ENCODE peak calls at places on chromosomes 1 and 21, in seven cellular contexts. G, X, L, Q, F, Z and D are unnamed samples.

GRCh38 chr1:167659440-167659839 is 29.4 kb downstream of the RCSD1 start:
- DNase-seq in Z (no peak), Q (no peak), F (no peak), G (no peak), L (no peak), X (no peak), D (no peak)

GRCh38 chr1:19381261-19381660 is 69.1 kb downstream of the SLC66A1 start:
- DNase-seq in Z (no peak), F (no peak), G (no peak), L (no peak), X (no peak), Q (no peak), D (no peak)

GRCh38 chr1:12554521-12555305 is 63.3 kb downstream of the DHRS3 start:
- DNase-seq in Z (no peak), X (no peak), F (no peak), Q (peak), G (no peak), L (no peak), D (no peak)

GRCh38 chr1:13701274-13701650 is 1.3 kb downstream of the PRDM2 start:
- DNase-seq in F (no peak), X (peak), Z (no peak), G (no peak), Q (no peak), L (peak), D (peak)

GRCh38 chr1:3590145-3590768 is 21.1 kb downstream of the MEGF6 start:
- DNase-seq in L (no peak), Z (no peak), X (no peak), Q (no peak), G (no peak), F (no peak), D (no peak)

GRCh38 chr21:34243562-34243961 is 120.2 kb upstream of the KCNE2 start:
- DNase-seq in L (peak), F (peak), G (no peak), X (no peak), Z (no peak), Q (no peak), D (no peak)

GRCh38 chr1:8533124-8533523 is 215.2 kb downstream of the SLC45A1 start:
- DNase-seq in Q (no peak), F (no peak), L (peak), G (no peak), X (peak), Z (no peak), D (peak)

GRCh38 chr1:14083277-14083676 is 383.3 kb downstream of the PRDM2 start:
- DNase-seq in Z (no peak), X (no peak), L (no peak), F (no peak), G (no peak), Q (no peak), D (no peak)

GRCh38 chr1:22662318-22662717 is 9.3 kb downstream of the C1QB start:
- DNase-seq in G (peak), L (peak), Z (no peak), F (no peak), X (no peak), Q (no peak), D (peak)

GRCh38 chr21:15063081-15063820 is 1.5 kb downstream of the NRIP1 start:
- DNase-seq in X (peak), Z (no peak), F (no peak), Q (no peak), L (no peak), G (no peak), D (peak)

GRCh38 chr21:38716942-38717341 is 88.8 kb upstream of the ETS2 start:
- DNase-seq in F (no peak), X (no peak), G (no peak), Z (no peak), L (no peak), Q (no peak), D (no peak)

DNA sequence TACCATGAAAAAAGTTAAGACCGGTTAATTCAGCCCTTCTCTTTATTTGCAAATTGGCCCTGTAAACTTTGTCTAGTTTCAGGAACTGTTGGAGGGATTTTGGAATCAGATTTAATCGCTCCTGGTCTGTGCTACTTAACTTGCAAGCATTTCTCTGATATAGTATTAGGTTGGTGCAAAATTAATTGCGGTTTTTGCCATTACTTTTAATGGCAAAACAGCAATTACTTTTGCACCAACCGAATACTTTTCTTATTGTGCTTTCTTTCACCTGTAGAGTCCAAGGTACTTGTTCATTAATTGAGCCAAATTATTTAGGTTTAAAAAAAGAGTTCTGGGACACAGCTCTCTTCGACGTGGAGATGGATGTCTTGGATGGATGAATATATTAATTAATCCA is 92.8 kb upstream of the HNRNPU start:
- DNase-seq in F (no peak), L (no peak), G (no peak), X (no peak), Z (no peak), Q (no peak), D (no peak)
- TF ChIP-seq CTCF in F (no peak), L (no peak), G (no peak), X (no peak), Z (no peak), Q (no peak), D (no peak)

GRCh38 chr1:36609241-36610027 is 126.7 kb upstream of the CSF3R start:
- DNase-seq in X (peak), G (peak), F (peak), Z (no peak), Q (no peak), L (peak), D (peak)
- TF ChIP-seq CTCF in X (peak), G (peak), F (peak), Z (peak), Q (no peak), L (peak), D (peak)

DNA sequence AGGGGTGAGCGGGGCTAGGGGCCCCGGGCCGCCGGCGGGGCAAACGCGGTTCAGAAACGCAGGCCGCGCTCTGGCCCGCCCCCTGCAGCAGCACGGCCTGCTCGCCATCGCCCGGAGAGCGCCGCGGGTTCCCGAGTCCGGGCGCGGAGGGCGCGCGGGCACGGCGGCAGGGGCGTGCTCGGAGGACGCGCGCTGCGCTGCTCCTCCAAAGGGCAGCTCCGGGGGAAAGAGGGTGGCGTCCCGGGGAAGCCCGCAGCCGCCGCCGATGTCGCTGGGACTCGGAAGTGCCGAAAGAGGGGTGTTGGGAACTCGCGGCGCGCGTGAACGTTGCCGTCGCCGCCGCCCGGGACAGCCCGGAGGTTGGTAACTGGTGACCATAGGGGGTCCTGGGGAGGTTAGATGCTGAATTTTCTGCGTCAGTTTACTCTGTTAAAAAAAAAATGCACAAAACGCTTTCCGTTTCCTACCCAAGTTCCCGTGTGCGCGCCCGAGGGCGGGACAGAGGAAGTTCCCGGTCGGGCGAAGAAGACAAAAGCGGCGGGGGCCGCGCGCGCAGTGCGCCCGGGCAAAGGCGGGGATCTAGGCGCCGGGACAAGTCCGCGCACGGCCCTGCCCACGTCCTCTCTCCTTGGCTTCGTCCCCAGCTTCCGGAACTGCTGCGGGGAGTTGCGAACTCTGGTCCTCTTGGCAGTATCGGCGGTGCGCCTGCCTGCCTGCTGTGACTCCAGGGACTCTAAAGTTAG is at the start of gene HHAT:
- DNase-seq in F (no peak), G (peak), Q (peak), L (peak), Z (peak), X (peak), D (peak)
- TF ChIP-seq CTCF in F (no peak), G (no peak), Q (no peak), L (no peak), Z (no peak), X (no peak), D (no peak)

DNA sequence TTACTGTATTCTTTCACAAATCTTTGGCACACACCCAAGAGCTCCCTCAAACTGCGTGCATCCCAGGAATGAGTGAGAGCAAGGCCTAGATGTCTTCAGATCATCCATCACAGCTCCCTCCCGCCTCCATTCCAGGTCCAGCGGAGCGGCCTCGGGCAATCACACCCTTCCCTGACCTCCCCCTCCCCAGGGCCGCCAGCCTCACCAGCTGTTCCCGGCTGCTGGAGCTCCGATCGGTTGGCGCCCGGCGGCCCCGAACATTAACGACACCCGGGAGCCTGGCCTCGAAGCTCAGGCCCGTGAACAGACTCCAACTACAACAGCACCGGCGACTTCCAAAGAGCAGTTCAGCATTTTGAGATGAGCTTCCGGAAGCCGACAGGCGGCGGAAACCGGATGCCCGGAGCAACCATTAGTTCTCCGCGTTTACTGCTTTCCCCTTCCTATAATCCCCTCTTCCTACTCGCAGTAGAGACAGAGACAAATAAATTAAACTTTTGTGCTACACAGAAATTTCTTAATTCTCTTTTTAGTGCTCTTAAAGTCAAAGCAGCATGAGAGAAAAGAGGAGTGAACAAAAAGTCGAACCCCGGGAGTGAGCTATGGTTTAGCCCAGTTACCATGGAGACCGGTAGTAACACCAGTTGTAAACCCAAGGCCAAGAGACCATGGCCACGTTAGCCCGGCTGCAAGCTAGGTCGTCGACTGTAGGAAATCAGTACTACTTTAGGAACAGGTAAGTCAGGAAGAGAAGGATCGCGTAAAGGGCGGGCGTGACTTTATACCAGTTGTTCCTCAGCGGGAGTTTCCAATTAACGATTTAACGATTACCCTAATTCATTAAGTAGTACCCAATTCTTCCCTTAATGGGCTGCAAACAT is at the start of the genes GPATCH2 and SPATA17:
- DNase-seq in L (peak), X (peak), F (peak), G (peak), Q (peak), Z (peak), D (peak)
- TF ChIP-seq CTCF in L (peak), X (no peak), F (peak), G (no peak), Q (no peak), Z (no peak), D (no peak)

GRCh38 chr1:243705585-243705984 is 144.5 kb downstream of the AKT3 start:
- DNase-seq in Q (no peak), L (no peak), F (no peak), X (no peak), G (no peak), Z (no peak), D (no peak)

GRCh38 chr1:243712242-243712641 is 137.8 kb downstream of the AKT3 start:
- DNase-seq in G (no peak), F (no peak), X (no peak), Q (no peak), L (no peak), Z (no peak), D (no peak)

GRCh38 chr1:243706563-243706962 is 143.5 kb downstream of the AKT3 start:
- DNase-seq in Z (no peak), F (no peak), G (no peak), X (no peak), L (no peak), Q (no peak), D (no peak)

GRCh38 chr1:243710467-243710866 is 139.6 kb downstream of the AKT3 start:
- DNase-seq in F (no peak), L (no peak), Z (no peak), Q (no peak), X (no peak), G (no peak), D (no peak)

DNA sequence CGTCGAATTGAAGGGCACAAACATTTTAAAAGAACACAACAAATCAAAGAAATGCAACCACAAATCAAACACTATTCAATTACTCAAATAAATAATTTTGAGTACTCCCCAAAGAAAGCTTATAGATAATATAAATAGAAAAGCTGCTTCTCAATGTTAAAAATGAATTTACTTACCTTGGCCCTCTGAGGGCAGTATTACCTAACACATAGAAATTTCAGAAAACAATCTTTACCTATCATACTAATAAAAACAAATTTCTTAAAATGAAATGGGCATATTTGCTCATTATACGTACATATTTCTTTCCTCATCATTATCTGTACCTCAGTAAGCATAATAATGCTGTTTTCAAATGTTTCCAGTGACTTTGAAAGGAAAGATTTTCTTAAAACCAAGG is 141.8 kb downstream of the AKT3 start:
- DNase-seq in X (no peak), F (no peak), Q (no peak), Z (no peak), G (no peak), L (peak), D (no peak)
- TF ChIP-seq CTCF in X (no peak), F (no peak), Q (no peak), Z (peak), G (peak), L (peak), D (peak)

GRCh38 chr1:226634156-226634588 is 85.6 kb downstream of the STUM start:
- DNase-seq in Q (peak), X (peak), L (peak), G (peak), Z (peak), F (no peak), D (peak)
- TF ChIP-seq CTCF in Q (peak), X (peak), L (peak), G (peak), Z (peak), F (peak), D (peak)

DNA sequence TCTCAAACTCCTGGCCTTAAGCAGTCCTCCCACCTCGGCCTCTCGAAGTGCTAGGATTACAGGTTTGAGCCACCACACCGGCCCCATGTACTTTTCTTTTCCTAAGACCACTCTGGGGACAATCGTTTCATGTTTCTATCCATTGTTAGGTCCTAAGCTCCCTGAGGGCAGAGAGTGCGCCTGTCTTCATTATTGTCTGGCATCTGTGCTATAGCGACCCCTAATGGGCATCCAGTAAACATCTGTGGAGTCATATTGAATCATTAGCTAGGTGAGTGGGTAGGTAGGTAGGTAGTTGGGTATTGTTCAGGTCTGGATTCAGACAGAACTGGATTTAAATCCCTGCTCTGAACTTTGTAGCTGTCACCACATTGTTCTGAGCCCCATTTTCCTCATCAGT is 66.1 kb downstream of the TMEM53 start:
- DNase-seq in F (no peak), Q (no peak), L (peak), G (no peak), Z (no peak), X (peak), D (no peak)
- TF ChIP-seq CTCF in F (peak), Q (no peak), L (peak), G (no peak), Z (no peak), X (no peak), D (peak)

GRCh38 chr1:31668303-31668883 is 23.7 kb upstream of the PEF1 start:
- DNase-seq in G (no peak), Z (no peak), F (no peak), Q (no peak), L (no peak), X (no peak), D (no peak)
- TF ChIP-seq CTCF in G (no peak), Z (no peak), F (no peak), Q (no peak), L (no peak), X (no peak), D (no peak)

GRCh38 chr1:216221260-216221700 is 202.0 kb downstream of the USH2A start:
- DNase-seq in Z (no peak), X (peak), Q (no peak), G (peak), L (peak), F (peak), D (peak)
- TF ChIP-seq CTCF in Z (no peak), X (peak), Q (peak), G (peak), L (peak), F (peak), D (peak)